ENCODE peak calls at places on chromosomes 11 and 22, in nine cellular contexts. V is cardiac muscle cell, Q is psoas muscle, U is stomach, N is tibial nerve, L is HL-60, A is PC-9, X is colonic mucosa, Z is WERI-Rb-1. K is an unnamed sample. For H3K27me3, the result is how much of the 10 kb centered on the place peaks cover.

GRCh38 chr11:33438311-33438710 is 181.1 kb downstream of the HIPK3 start:
- DNase-seq in V (no peak), Q (no peak), U (no peak), N (no peak), L (no peak), A (no peak), X (no peak), Z (no peak), K (no peak)

GRCh38 chr11:121894581-121894980 is 221.4 kb downstream of the BLID start:
- DNase-seq in V (no peak), Q (no peak), U (no peak), N (no peak), L (no peak), A (no peak), X (no peak), Z (no peak), K (no peak)

GRCh38 chr11:19237813-19238212 is 2.9 kb downstream of the E2F8 start:
- DNase-seq in V (no peak), Q (no peak), U (peak), N (no peak), L (no peak), A (no peak), X (peak), Z (no peak), K (no peak)

GRCh38 chr11:43021466-43021865 is 290.3 kb upstream of the API5 start:
- DNase-seq in V (peak), Q (no peak), U (no peak), N (no peak), L (no peak), A (no peak), X (no peak), Z (peak), K (no peak)

GRCh38 chr22:23496445-23496833 is 83.7 kb downstream of the IGLL1 start:
- DNase-seq in V (no peak), Q (no peak), U (no peak), N (no peak), L (no peak), A (no peak), X (no peak), Z (no peak), K (no peak)

GRCh38 chr11:12087075-12087775 is 23.2 kb upstream of the MICAL2 start:
- DNase-seq in V (no peak), Q (peak), U (no peak), N (no peak), L (no peak), A (peak), X (peak), Z (peak), K (no peak)

GRCh38 chr11:103863497-103863896 is 172.9 kb upstream of the DDI1 start:
- DNase-seq in V (no peak), Q (no peak), U (no peak), N (no peak), L (no peak), A (no peak), X (no peak), Z (no peak), K (no peak)

GRCh38 chr11:113577356-113578163 is 102.4 kb upstream of the DRD2 start:
- DNase-seq in V (no peak), Q (no peak), U (peak), N (no peak), L (no peak), A (peak), X (no peak), Z (peak), K (no peak)

GRCh38 chr11:93700830-93701229 is 39.3 kb downstream of the CEP295 start:
- DNase-seq in V (no peak), Q (no peak), U (no peak), N (no peak), L (no peak), A (no peak), X (no peak), Z (no peak), K (no peak)

GRCh38 chr22:35509451-35509850 is 31.2 kb upstream of the RASD2 start:
- DNase-seq in V (no peak), Q (no peak), U (no peak), N (no peak), L (no peak), A (no peak), X (no peak), Z (no peak), K (no peak)

GRCh38 chr22:38317995-38318715 is 922 bp upstream of the CSNK1E start:
- DNase-seq in V (no peak), Q (peak), U (peak), N (peak), L (no peak), A (peak), X (peak), Z (peak), K (no peak)

GRCh38 chr11:10878408-10879214 is 20.8 kb upstream of the ZBED5 start:
- DNase-seq in V (peak), Q (no peak), U (no peak), N (no peak), L (peak), A (no peak), X (peak), Z (peak), K (no peak)

GRCh38 chr11:47886096-47886495 is 37.9 kb upstream of the NUP160 start:
- DNase-seq in V (no peak), Q (peak), U (no peak), N (no peak), L (no peak), A (peak), X (peak), Z (no peak), K (no peak)

GRCh38 chr11:76609736-76610370 is 60.7 kb downstream of the LRRC32 start:
- DNase-seq in V (no peak), Q (no peak), U (no peak), N (no peak), L (no peak), A (no peak), X (no peak), Z (no peak), K (no peak)

GRCh38 chr11:46353706-46354105 is 6.4 kb downstream of the DGKZ start:
- DNase-seq in V (no peak), Q (no peak), U (no peak), N (no peak), L (no peak), A (no peak), X (no peak), Z (no peak), K (no peak)

GRCh38 chr11:127018683-127019279 is 18.2 kb upstream of the KIRREL3 start:
- DNase-seq in V (no peak), Q (no peak), U (no peak), N (no peak), L (no peak), A (no peak), X (no peak), Z (no peak), K (no peak)

GRCh38 chr11:127017482-127017881 is 16.9 kb upstream of the KIRREL3 start:
- DNase-seq in V (peak), Q (no peak), U (no peak), N (no peak), L (no peak), A (peak), X (no peak), Z (peak), K (no peak)

GRCh38 chr11:127013550-127013949 is 13.0 kb upstream of the KIRREL3 start:
- DNase-seq in V (no peak), Q (no peak), U (no peak), N (no peak), L (no peak), A (no peak), X (no peak), Z (no peak), K (no peak)
- H3K27me3 ChIP-seq in V (under half), Q (under half), U (under half), N (under half), L (under half), A (under half), X (under half), Z (under half), K (under half)

DNA sequence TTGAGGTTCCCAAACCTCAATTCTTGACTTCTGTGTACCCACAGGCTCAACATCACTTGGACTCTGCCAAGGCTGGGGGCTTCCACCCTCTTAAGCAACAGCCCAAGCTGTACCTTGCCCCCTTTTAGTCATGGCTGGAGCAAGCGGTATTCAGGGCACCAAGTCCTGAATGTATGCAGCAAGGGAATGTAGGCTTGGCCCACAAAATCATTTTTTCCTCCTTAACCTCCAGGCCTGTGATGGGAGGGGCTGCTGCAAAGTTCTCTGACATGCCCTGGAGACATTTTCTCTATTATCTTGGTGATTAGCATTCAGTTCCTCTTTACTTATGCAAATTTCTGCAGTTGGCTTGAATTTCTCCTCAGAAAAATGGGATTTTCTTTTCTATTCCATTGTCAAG is 4.9 kb upstream of the OR5L1 start:
- DNase-seq in V (no peak), Q (no peak), U (no peak), N (no peak), L (no peak), A (no peak), X (no peak), Z (no peak), K (no peak)
- H3K27me3 ChIP-seq in V (under half), Q (under half), U (under half), N (under half), L (under half), A (under half), X (under half), Z (under half), K (under half)

GRCh38 chr22:19242699-19243098 is 48.8 kb downstream of the CLTCL1 start:
- DNase-seq in V (no peak), Q (no peak), U (no peak), N (no peak), L (peak), A (no peak), X (no peak), Z (no peak), K (no peak)
- H3K27me3 ChIP-seq in V (under half), Q (under half), U (under half), N (under half), L (under half), A (under half), X (under half), Z (under half), K (under half)

DNA sequence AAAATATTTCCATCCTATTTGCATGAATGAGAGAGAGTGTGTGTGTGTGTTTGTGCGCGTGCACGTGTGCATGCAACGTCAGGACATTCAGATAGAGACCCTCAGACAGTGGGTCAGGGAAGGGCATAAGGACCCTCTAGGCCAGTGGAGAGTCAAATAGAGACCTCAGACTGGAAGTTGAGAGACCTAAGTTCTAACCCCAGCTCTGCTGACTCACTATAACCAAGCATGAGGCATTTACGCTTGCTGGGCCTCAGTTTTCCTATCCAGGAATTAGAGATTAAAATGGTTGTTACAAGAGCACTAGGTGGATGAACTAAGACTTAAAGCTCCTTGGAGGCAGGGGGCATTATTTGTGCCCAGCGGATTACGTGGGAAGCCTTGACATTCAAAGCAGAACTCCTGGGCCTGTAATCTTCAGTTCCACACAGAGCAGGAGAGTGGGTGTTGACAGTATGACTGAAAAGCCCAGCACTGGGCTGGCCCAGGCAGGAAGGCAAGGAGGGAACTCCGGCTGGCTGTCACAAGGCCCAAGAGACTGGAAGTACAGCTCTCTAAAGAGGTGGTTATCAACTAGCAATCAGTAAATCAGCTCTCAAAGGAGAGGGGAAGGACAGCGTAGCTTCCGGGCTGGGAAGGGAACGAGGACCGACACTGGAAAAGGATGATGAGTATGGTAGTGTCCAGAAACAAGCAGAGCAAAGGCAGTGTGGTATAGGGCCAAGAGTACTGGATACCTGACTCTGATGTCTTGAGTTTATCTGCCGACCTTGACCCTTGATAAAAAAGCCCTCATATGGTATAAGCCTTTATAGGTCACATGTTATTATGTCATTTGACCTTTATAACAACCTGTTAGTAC is 9.2 kb downstream of the RHOG start:
- DNase-seq in V (peak), Q (no peak), U (peak), N (no peak), L (no peak), A (no peak), X (no peak), Z (no peak), K (no peak)
- H3K27me3 ChIP-seq in V (under half), Q (under half), U (under half), N (under half), L (under half), A (under half), X (under half), Z (under half), K (under half)

GRCh38 chr11:116578971-116579687 is 193.7 kb downstream of the BUD13 start:
- DNase-seq in V (no peak), Q (no peak), U (no peak), N (no peak), L (no peak), A (no peak), X (no peak), Z (no peak), K (no peak)

GRCh38 chr11:116580828-116581227 is 192.0 kb downstream of the BUD13 start:
- DNase-seq in V (peak), Q (no peak), U (no peak), N (no peak), L (no peak), A (no peak), X (no peak), Z (peak), K (no peak)

GRCh38 chr11:116582621-116583020 is 190.2 kb downstream of the BUD13 start:
- DNase-seq in V (no peak), Q (no peak), U (no peak), N (no peak), L (no peak), A (no peak), X (no peak), Z (peak), K (no peak)

GRCh38 chr11:116581349-116581748 is 191.4 kb downstream of the BUD13 start:
- DNase-seq in V (no peak), Q (no peak), U (no peak), N (no peak), L (no peak), A (no peak), X (no peak), Z (no peak), K (no peak)

DNA sequence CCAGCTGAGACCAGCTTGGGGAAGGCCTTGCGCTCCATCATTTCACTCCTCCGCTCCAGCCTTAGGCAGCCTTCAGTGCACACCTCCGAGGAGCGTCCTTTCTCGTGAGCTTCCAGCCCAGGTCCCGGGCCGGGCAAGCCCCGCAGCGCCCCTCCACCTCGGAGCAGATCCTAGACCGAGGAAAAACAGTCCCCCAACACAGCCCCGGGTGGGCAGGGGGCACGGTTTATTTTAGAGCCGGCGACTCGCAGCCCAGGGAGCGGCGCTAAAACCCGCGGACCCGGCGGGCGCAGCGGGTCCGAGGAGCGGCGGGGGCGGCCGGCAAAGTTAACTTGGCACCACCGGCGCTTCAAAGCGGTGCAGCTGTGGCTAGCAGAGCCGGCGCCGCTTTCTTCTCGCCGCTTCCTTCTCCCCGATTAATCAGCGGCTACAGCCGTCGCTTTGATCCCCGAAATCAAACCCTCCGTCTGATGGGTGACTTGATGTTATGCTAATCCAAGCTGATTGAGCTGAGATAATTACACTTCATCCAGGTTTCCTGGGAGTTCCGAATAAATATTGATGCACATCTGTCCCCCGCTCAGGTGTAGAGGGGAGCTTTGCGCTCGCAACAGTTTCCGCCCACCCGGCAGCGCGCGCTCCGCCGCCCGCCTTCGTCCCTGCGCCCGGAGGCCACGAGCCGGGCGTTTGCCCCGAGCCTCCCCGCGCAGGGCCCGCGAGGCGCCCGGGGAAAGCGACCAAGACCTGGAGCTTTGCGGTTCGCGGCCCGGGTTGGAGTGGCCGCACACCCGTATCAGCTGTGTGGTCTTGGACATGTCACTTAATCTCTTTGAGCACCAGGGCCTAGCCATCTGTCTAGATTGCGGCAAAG is 192.7 kb downstream of the BUD13 start:
- DNase-seq in V (peak), Q (no peak), U (no peak), N (no peak), L (no peak), A (no peak), X (no peak), Z (peak), K (no peak)
- H3K27me3 ChIP-seq in V (half or more), Q (under half), U (under half), N (half or more), L (under half), A (half or more), X (under half), Z (under half), K (under half)

GRCh38 chr11:119829407-119829806 is 100.4 kb upstream of the NECTIN1 start:
- DNase-seq in V (no peak), Q (no peak), U (no peak), N (no peak), L (no peak), A (no peak), X (no peak), Z (no peak), K (no peak)
- H3K27me3 ChIP-seq in V (under half), Q (under half), U (under half), N (under half), L (under half), A (half or more), X (under half), Z (under half), K (under half)

GRCh38 chr11:120211522-120212258 is 858 bp downstream of the OAF start:
- DNase-seq in V (no peak), Q (no peak), U (no peak), N (no peak), L (no peak), A (no peak), X (no peak), Z (no peak), K (no peak)
- H3K27me3 ChIP-seq in V (half or more), Q (under half), U (under half), N (under half), L (under half), A (under half), X (under half), Z (under half), K (under half)